ENCODE peak calls at places on chromosomes 6 and 20, in five cellular contexts. K is HCT116, J is HepG2, Q is heart left ventricle, L is ovary. G is an unnamed sample.
A peak's percentile ranks its signal among the peaks of the same experiment; 100 is the strongest.

GRCh38 chr6:45483021-45483420 is 105.3 kb upstream of the SUPT3H start:
- DNase-seq in K (no peak), J (no peak), Q (no peak), L (no peak), G (peak; percentile 34)

GRCh38 chr6:154447929-154448328 is 62.6 kb downstream of the CNKSR3 start:
- DNase-seq in K (no peak), J (no peak), Q (no peak), L (no peak), G (no peak)

GRCh38 chr20:37511605-37512275 is 9.3 kb upstream of the NNAT start:
- DNase-seq in K (no peak), J (no peak), Q (no peak), L (no peak), G (no peak)

GRCh38 chr20:61742097-61742805 is 323.4 kb downstream of the TAF4 start:
- DNase-seq in K (no peak), J (no peak), Q (no peak), L (no peak), G (no peak)

GRCh38 chr6:154590770-154591169 is 80.3 kb upstream of the CNKSR3 start:
- DNase-seq in K (no peak), J (no peak), Q (no peak), L (no peak), G (no peak)

GRCh38 chr20:47392015-47392720 is 35.7 kb upstream of the ZMYND8 start:
- DNase-seq in K (peak; percentile 81), J (peak; percentile 71), Q (peak; percentile 62), L (no peak), G (no peak)

GRCh38 chr20:43448748-43449535 is 8.8 kb upstream of the SRSF6 start:
- DNase-seq in K (peak; percentile 36), J (peak; percentile 70), Q (no peak), L (no peak), G (peak; percentile 32)

GRCh38 chr6:33860706-33861474 is 57.1 kb upstream of the MLN start:
- DNase-seq in K (no peak), J (no peak), Q (no peak), L (no peak), G (no peak)

GRCh38 chr6:131552572-131552971 is 20.5 kb upstream of the ARG1 start:
- DNase-seq in K (no peak), J (peak; percentile 31), Q (no peak), L (no peak), G (no peak)
- H3K4me3 ChIP-seq in K (no peak overlapping the region), J (no peak overlapping the region), Q (no peak overlapping the region), L (no peak overlapping the region), G (no peak overlapping the region)

GRCh38 chr6:30940361-30941001 is at the start of gene MUCL3:
- DNase-seq in K (no peak), J (no peak), Q (no peak), L (no peak), G (no peak)

GRCh38 chr6:30939473-30939872 is 1.3 kb upstream of the MUCL3 start:
- DNase-seq in K (no peak), J (no peak), Q (no peak), L (no peak), G (no peak)

GRCh38 chr6:30944051-30944450 is 3.3 kb downstream of the MUCL3 start:
- DNase-seq in K (no peak), J (no peak), Q (no peak), L (no peak), G (no peak)

GRCh38 chr6:30945281-30945680 is 4.5 kb downstream of the MUCL3 start:
- DNase-seq in K (no peak), J (no peak), Q (no peak), L (no peak), G (no peak)

GRCh38 chr6:30942338-30943060 is 1.7 kb downstream of the MUCL3 start:
- DNase-seq in K (peak; percentile 83), J (peak; percentile 86), Q (peak; percentile 75), L (peak; percentile 80), G (peak; percentile 59)
- TF ChIP-seq CTCF in K (peak; percentile 64), J (peak; percentile 85), Q (no peak), L (no peak), G (peak; percentile 36)

GRCh38 chr6:111711476-111711875 is 105.8 kb upstream of the TRAF3IP2 start:
- DNase-seq in K (no peak), J (no peak), Q (peak; percentile 75), L (peak; percentile 68), G (peak; percentile 21)

GRCh38 chr6:111710911-111711310 is 105.2 kb upstream of the TRAF3IP2 start:
- DNase-seq in K (no peak), J (no peak), Q (no peak), L (no peak), G (no peak)

GRCh38 chr6:111712398-111712797 is 106.7 kb upstream of the TRAF3IP2 start:
- DNase-seq in K (no peak), J (no peak), Q (peak; percentile 71), L (no peak), G (no peak)

GRCh38 chr6:111713196-111713705 is 107.6 kb upstream of the TRAF3IP2 start:
- DNase-seq in K (no peak), J (no peak), Q (no peak), L (no peak), G (no peak)

DNA sequence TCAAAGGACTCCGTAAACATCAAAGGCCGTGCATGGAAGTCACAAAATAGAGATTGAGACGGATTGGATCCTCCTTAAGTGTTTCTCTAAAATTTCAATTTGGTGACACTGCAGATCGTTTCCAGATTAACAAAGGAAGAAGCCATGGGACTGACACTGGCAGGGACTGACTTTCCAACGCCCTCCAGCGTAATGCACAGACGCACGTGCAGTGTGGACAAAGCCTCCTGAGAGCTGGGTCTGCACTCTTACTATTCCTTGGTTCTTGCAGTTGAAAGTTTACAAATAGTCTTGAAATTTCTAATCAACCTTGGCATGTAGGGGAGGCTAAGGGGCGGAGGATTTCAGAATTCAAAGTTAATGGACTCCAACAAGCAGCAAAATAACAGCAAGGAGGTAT is 106.3 kb upstream of the TRAF3IP2 start:
- DNase-seq in K (no peak), J (no peak), Q (no peak), L (no peak), G (no peak)
- TF ChIP-seq POLR2A in K (no peak), J (no peak), Q (no peak), L (no peak), G (no peak)

DNA sequence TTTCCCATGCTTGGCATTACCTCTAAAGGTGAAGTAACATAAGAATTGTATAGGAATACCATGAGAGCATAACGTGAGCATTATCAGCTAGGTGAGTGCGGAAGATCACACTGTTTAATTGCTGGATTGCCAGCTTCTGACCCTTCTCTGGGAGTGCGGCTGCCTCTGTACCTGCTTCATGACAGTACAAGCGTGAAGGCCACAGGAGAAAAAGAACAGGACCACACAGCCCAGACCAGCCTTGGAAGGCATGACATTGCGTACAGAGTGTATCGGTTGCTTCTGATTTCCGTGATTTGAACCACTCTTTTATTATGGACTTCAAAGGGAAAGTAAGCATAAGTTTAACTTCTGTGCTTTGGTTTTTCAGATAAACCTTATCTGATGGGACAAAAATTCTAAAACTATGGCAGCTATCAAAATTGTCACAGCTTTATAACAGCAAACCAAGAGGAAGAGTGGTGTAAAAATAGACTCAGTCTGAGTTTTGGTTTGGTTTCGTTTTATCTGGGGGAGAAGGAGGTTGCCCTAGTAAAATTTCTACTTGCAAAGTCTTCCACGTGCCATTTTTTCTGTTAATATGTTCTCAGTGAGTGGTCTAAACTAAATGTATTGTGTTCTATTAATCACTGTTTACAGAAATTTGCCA is 97.4 kb downstream of the RPP40 start:
- DNase-seq in K (no peak), J (no peak), Q (no peak), L (no peak), G (no peak)
- H3K4me3 ChIP-seq in K (no peak overlapping the region), J (no peak overlapping the region), Q (no peak overlapping the region), L (no peak overlapping the region), G (no peak overlapping the region)

GRCh38 chr20:653590-654426 is 808 bp upstream of the SRXN1 start:
- DNase-seq in K (no peak), J (peak; percentile 70), Q (no peak), L (peak; percentile 43), G (no peak)
- TF ChIP-seq CTCF in K (no peak), J (no peak), Q (no peak), L (no peak), G (no peak)

GRCh38 chr6:44006123-44006871 is 121.0 kb downstream of the MRPL14 start:
- DNase-seq in K (no peak), J (no peak), Q (no peak), L (no peak), G (no peak)
- TF ChIP-seq POLR2A in K (no peak), J (no peak), Q (no peak), L (no peak), G (no peak)

DNA sequence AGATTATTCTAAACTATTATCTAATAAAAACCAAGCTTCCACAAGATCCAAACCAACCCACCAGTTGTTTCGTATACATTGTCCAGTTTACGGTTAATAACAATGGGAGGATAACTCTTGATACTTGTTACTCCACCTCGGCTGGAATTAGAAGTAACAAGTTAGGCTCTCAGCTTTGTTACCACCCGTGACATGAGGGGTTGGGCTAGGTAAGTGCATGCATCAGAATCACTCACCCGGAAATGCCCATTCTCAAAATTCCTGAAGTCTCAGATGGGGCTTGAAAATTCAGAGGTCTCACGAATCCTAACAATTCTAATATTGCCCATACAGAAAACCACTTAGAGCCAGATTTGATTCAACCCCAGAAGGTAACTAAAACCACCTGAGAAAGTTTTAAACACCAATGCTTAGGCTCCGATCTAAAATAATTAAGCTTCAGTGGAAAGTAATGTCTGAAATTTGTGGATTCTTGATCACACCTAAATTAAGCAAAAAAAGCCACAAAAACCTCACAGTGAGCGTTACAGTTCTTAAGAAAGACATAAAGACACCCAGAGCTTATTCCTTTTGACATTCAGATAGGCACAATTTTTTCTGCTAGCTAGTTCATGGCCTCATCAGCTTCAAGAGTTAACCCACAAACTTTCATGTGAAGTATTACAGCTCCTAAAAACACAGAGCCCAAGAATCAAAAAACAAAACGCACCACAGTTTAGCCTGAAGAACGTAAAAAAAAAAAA is 27.1 kb upstream of the SERPINB1 start:
- DNase-seq in K (no peak), J (no peak), Q (no peak), L (no peak), G (no peak)
- H3K4me3 ChIP-seq in K (no peak overlapping the region), J (no peak overlapping the region), Q (no peak overlapping the region), L (no peak overlapping the region), G (no peak overlapping the region)